ENCODE peak calls at places on chromosomes 4 and X, in four cellular contexts. W is hepatocyte, B is AG09309, H is kidney epithelial cell. J is an unnamed sample.

GRCh38 chr4:28225005-28225404 is 1364.4 kb downstream of the STIM2 start:
- DNase-seq in W (peak), B (peak), H (no peak), J (no peak)

GRCh38 chrX:135086197-135086854 is 34.0 kb downstream of the ETDB start:
- DNase-seq in B (peak), W (peak), H (peak), J (peak)

GRCh38 chr4:37455301-37456062 is 210.9 kb downstream of the NWD2 start:
- DNase-seq in W (no peak), H (no peak), B (no peak), J (no peak)

GRCh38 chrX:68988865-68989264 is 160.0 kb downstream of the EFNB1 start:
- DNase-seq in H (no peak), W (no peak), B (no peak), J (no peak)

GRCh38 chr4:128516568-128516967 is 229.0 kb upstream of the PGRMC2 start:
- DNase-seq in H (no peak), W (peak), B (peak), J (no peak)

GRCh38 chr4:130183096-130183495 is 1087.1 kb downstream of the C4orf33 start:
- DNase-seq in H (no peak), W (no peak), B (no peak), J (no peak)

GRCh38 chr4:108991929-108992328 is 229.1 kb upstream of the ETNPPL start:
- DNase-seq in B (peak), W (no peak), H (peak), J (no peak)

GRCh38 chr4:2288051-2288541 is 26.2 kb upstream of the MXD4 start:
- DNase-seq in H (no peak), B (no peak), W (no peak), J (no peak)

GRCh38 chr4:143076723-143077122 is 108.0 kb upstream of the USP38 start:
- DNase-seq in W (peak), H (no peak), B (no peak), J (no peak)

GRCh38 chr4:83062748-83063147 is 27.8 kb downstream of the COPS4 start:
- DNase-seq in H (no peak), B (no peak), W (no peak), J (no peak)

DNA sequence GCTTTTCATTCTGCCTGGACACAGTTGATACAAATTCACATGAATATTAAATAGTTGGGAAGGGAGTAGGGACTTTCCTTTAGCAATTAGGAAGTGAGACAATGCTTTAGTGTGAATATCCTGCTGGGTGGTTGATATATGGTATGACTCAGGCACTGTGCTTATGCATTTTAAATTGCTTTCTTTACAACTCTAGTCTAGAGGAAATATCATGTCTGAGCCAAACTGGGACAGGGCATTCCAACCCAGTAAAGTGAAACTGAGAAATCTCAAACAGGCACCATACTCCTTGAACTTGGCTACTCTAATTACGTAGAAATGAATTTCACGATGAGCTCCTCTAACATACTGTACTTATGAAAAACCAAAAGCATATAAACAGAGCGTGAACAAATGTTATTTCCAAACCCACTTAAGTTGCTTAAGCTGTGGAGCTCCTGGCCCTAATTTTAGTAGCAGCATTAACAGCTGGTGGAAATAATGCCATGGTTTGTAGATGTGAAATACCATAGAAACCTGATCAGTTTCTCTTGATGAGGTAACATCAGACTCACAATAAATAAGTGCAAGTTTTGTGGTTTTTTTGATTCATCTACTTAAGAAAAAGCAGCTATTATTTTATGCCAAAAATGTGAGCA is 242.9 kb upstream of the GK2 start:
- DNase-seq in H (no peak), B (peak), W (no peak), J (peak)
- H3K4me3 ChIP-seq in H (no peak), B (no peak), W (no peak), J (peak)

GRCh38 chrX:112644713-112645112 is 35.0 kb downstream of the LHFPL1 start:
- DNase-seq in H (no peak), B (no peak), W (no peak), J (no peak)
- TF ChIP-seq CTCF in H (no peak), B (no peak), W (no peak), J (no peak)

GRCh38 chr4:80184791-80185756 is 12.2 kb upstream of the PRDM8 start:
- DNase-seq in B (no peak), H (no peak), W (no peak), J (no peak)

GRCh38 chr4:80187677-80188076 is 9.6 kb upstream of the PRDM8 start:
- DNase-seq in B (no peak), W (no peak), H (no peak), J (no peak)

GRCh38 chr4:80186666-80187065 is 10.6 kb upstream of the PRDM8 start:
- DNase-seq in W (no peak), H (no peak), B (no peak), J (no peak)

GRCh38 chr4:80184053-80184790 is 13.1 kb upstream of the PRDM8 start:
- DNase-seq in W (peak), B (no peak), H (no peak), J (no peak)

GRCh38 chr4:80185787-80186548 is 11.3 kb upstream of the PRDM8 start:
- DNase-seq in W (no peak), H (no peak), B (no peak), J (no peak)
- H3K4me3 ChIP-seq in W (no peak), H (no peak), B (peak), J (no peak)

DNA sequence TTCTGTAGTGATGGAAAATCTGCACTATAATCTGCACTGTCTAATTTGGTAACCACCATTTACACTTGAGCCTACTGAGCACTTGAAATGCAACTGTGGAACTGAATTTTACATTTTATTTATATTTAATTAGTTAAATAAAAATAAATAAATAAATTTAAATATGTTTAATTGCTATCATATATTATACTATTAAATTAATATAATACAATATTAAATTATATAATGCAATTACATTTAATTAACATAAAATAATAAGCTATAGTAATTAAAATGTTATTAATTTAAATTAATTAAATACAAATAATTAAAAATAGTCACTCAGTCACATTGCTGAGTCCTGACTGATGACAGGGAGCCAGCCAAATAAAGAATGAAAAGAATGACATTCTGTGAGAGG is 170.2 kb upstream of the F9 start:
- DNase-seq in H (no peak), B (no peak), W (no peak), J (no peak)
- TF ChIP-seq CTCF in H (no peak), B (no peak), W (no peak), J (no peak)